ENCODE peak calls at places on chromosomes 4 and X, in seven cellular contexts. V is AG04450; J is activated CD8-positive, alpha-beta T cell treated with anti-CD3 and anti-CD28 coated beads for 36 hours; K is AG09319; A is mucosa of descending colon; B is right atrium auricular region; C is fibroblast of mammary gland. S is an unnamed sample.

GRCh38 chrX:17655232-17656034 is 81.9 kb upstream of the SCML1 start:
- DNase-seq in C (no peak), J (peak), B (no peak), A (no peak), K (no peak), V (no peak), S (no peak)

GRCh38 chr4:67983333-67983732 is 20.0 kb upstream of the TMPRSS11A start:
- DNase-seq in C (peak), J (no peak), V (no peak), A (no peak), K (no peak), B (no peak), S (no peak)

GRCh38 chr4:71709961-71710360 is 73.9 kb downstream of the GC start:
- DNase-seq in A (no peak), K (no peak), V (no peak), B (no peak), C (no peak), J (no peak), S (no peak)

GRCh38 chrX:120718969-120719368 is 89.1 kb upstream of the C1GALT1C1 start:
- DNase-seq in A (no peak), K (no peak), J (no peak), V (no peak), C (no peak), B (no peak), S (no peak)

GRCh38 chrX:26789751-26790150 is 573.8 kb downstream of the MAGEB5 start:
- DNase-seq in V (no peak), J (no peak), C (no peak), B (no peak), K (no peak), A (no peak), S (no peak)

GRCh38 chrX:56787734-56788152 is 58.7 kb downstream of the NBDY start:
- DNase-seq in V (no peak), B (no peak), A (no peak), K (no peak), C (no peak), J (no peak), S (no peak)

GRCh38 chrX:20418379-20418778 is 151.7 kb upstream of the RPS6KA3 start:
- DNase-seq in A (no peak), J (peak), K (no peak), V (no peak), C (no peak), B (no peak), S (no peak)

GRCh38 chr4:77872723-77873435 is 10.2 kb downstream of the MRPL1 start:
- DNase-seq in J (no peak), A (no peak), C (no peak), K (no peak), V (no peak), B (no peak), S (no peak)

GRCh38 chrX:66698273-66699204 is 59.7 kb upstream of the EDA2R start:
- DNase-seq in A (no peak), B (no peak), K (no peak), C (no peak), V (no peak), J (no peak), S (no peak)
- TF ChIP-seq CTCF in A (no peak), B (no peak), K (no peak), C (no peak), V (no peak), J (no peak), S (no peak)

DNA sequence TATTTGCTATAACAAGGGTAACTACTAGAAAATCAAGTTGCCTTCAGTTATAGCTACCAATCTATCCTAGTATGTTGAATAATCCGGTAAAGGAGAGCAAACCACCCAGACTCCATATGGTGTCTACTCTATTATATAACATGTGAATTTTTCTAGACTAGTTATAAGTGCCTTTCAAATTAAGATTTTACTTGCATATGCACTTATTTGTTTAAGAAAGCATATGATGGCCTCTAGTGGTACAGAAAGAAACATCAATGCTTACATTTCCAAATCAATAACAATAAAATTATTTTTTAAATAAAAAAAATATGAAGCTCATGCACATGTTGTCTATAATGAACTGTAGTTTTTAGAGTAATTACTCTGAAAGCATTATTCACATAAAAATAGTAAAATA is 1516.4 kb upstream of the PABPC4L start:
- DNase-seq in V (no peak), J (no peak), B (no peak), A (no peak), K (no peak), C (no peak), S (no peak)
- TF ChIP-seq CTCF in V (no peak), J (no peak), B (no peak), A (no peak), K (no peak), C (no peak), S (no peak)

GRCh38 chrX:24542756-24543155 is 77.7 kb downstream of the PDK3 start:
- DNase-seq in B (no peak), A (no peak), V (no peak), J (no peak), C (peak), K (no peak), S (no peak)
- TF ChIP-seq CTCF in B (no peak), A (no peak), V (no peak), J (no peak), C (no peak), K (no peak), S (no peak)

GRCh38 chr4:108596389-108596788 is 24.0 kb upstream of the RPL34 start:
- DNase-seq in A (no peak), V (no peak), C (peak), K (no peak), B (no peak), J (no peak), S (no peak)
- TF ChIP-seq CTCF in A (no peak), V (no peak), C (no peak), K (no peak), B (no peak), J (no peak), S (no peak)

DNA sequence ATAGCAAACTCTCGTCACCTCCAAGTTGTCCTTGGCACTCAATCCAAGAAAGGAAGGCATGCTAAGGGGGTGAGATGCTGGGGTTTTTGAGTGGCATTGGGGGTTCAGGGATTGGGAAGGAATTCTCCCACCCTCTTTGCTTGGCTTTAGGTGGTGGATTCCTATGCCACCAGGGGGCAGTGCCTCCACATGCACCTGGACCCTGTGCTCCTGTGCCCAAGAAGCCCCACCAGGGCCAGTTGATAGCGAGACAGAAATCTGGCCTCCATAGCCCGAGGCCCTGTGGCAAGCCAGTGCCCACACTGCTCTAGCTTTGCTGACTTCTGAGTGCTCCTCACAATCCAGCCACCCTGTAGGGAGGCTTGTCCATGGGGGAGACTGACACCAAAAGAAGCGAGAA is 2.0 kb upstream of the FATE1 start:
- DNase-seq in A (no peak), C (no peak), B (no peak), V (no peak), J (peak), K (no peak), S (no peak)
- TF ChIP-seq CTCF in A (no peak), C (peak), B (no peak), V (peak), J (no peak), K (peak), S (no peak)

GRCh38 chr4:175562111-175562510 is 250.0 kb downstream of the GPM6A start:
- DNase-seq in A (no peak), K (no peak), J (no peak), C (no peak), V (no peak), B (no peak), S (no peak)

GRCh38 chr4:175562537-175562936 is 249.5 kb downstream of the GPM6A start:
- DNase-seq in C (no peak), A (no peak), J (no peak), B (no peak), K (no peak), V (no peak), S (no peak)

GRCh38 chr4:175561691-175562090 is 250.4 kb downstream of the GPM6A start:
- DNase-seq in V (no peak), J (no peak), A (no peak), B (no peak), C (no peak), K (no peak), S (no peak)

DNA sequence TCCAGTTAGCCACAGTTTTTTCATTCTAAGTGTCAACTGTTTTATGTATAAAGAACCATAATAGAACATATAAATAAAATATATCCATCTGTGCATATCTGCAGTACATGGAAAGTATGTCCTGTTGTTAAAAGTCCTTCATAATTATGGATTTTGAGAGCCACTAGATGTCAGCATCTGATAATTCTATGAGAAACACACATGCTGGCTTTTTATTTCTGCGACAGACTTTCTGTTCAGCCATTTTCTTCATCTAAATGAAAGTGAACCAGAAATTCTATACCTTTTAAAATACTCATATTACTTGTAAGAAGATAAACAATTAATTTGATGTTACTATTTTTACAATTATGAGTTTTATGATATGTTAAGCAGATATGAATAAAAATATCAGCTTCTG is 251.4 kb downstream of the GPM6A start:
- DNase-seq in V (no peak), J (no peak), B (no peak), K (no peak), C (peak), A (no peak), S (no peak)
- TF ChIP-seq CTCF in V (no peak), J (no peak), B (no peak), K (no peak), C (peak), A (no peak), S (no peak)

DNA sequence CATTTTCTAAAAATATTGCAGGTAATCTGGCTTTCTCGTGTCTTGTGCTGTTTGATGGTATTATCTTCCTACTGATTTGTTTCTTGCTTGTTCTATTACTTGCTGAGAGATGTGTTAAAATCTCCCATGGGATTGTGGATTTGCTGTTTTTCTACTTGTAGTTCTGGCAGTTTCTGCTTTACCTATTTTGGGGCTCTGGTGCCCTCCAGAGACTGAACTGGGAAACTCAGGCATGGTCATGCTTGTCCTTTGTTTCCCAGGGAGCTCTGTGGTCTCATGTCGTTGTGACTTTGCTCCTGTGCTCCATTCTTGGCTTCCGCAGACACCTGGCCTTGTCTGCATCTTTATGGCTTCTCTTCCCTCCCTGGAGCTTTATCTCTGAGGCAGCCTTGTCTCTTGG is 39.5 kb downstream of the NSD2 start:
- DNase-seq in C (peak), K (peak), B (no peak), V (peak), A (peak), J (peak), S (no peak)
- TF ChIP-seq CTCF in C (peak), K (peak), B (no peak), V (peak), A (no peak), J (peak), S (peak)

DNA sequence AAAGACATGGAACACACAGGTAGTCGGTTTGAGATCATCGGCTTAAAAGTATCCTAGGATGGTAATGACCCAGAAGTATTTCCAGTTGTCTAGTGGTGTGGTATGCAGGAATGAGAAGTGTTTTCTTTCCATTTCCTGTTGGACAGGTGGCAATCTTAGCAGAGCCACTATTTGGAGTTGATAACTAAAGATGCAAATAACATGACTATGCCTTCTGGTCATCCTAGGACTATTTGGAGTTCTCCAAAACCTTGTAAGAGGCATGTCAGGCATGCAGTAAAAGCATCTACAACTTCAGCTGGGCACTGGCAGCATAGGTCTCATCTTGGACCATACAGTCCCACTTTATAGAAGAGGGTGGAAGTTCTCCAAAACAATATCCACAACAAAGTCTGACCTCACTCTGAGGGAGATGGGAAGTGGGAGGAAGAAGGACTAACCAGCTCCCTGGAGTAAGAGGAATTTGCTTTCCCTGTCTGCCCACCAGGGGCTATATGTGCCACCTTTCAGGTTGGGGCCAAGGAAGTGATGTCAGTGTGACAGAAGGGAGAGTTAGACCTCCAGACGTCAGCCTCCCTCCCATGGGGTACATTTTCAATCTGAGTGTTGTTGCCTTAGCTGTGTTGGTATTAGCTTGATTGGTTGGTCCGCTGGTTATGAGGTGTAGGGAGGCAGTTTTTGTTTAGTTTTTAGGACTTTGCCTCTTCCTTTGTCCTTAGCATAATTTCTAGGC is 101.2 kb upstream of the MYOZ2 start:
- DNase-seq in B (no peak), C (no peak), J (no peak), V (no peak), A (no peak), K (no peak), S (no peak)
- TF ChIP-seq CTCF in B (no peak), C (no peak), J (no peak), V (no peak), A (no peak), K (no peak), S (no peak)

S was measured in natural killer cell.